ENCODE peak calls at places on chromosomes 4 and X, in ten cellular contexts. One of them, this sample, is unnamed.
A peak's percentile ranks its signal among the peaks of the same experiment; 100 is the strongest.

GRCh38 chrX:40418413-40419195 is 162.2 kb upstream of the ATP6AP2 start:
- DNase-seq in putamen: peak; percentile 9
- DNase-seq in tibial artery: no peak
- DNase-seq in GM04504: no peak
- DNase-seq in activated naive CD8-positive, alpha-beta T cell treated with anti-CD3 and anti-CD28 coated beads, Interleukin-2, amount 10 ng/mL, durations not matched to agents 7 days and 5 days: peak; percentile 43
- DNase-seq in CD8-positive, alpha-beta T cell: no peak
- DNase-seq in choroid plexus epithelial cell: no peak
- DNase-seq in K562: no peak
- DNase-seq in T-helper 2 cell: peak; percentile 11
- DNase-seq in SW480: no peak
- DNase-seq in this sample: peak; percentile 81

GRCh38 chr4:7766661-7767345 is 172.9 kb downstream of the AFAP1 start:
- DNase-seq in choroid plexus epithelial cell: no peak
- DNase-seq in SW480: no peak
- DNase-seq in T-helper 2 cell: no peak
- DNase-seq in K562: no peak
- DNase-seq in putamen: no peak
- DNase-seq in GM04504: no peak
- DNase-seq in activated naive CD8-positive, alpha-beta T cell treated with anti-CD3 and anti-CD28 coated beads, Interleukin-2, amount 10 ng/mL, durations not matched to agents 7 days and 5 days: no peak
- DNase-seq in tibial artery: no peak
- DNase-seq in CD8-positive, alpha-beta T cell: no peak
- DNase-seq in this sample: peak; percentile 56

GRCh38 chr4:98343640-98344039 is 82.5 kb downstream of the RAP1GDS1 start:
- DNase-seq in SW480: no peak
- DNase-seq in putamen: no peak
- DNase-seq in T-helper 2 cell: no peak
- DNase-seq in tibial artery: no peak
- DNase-seq in choroid plexus epithelial cell: no peak
- DNase-seq in CD8-positive, alpha-beta T cell: no peak
- DNase-seq in GM04504: no peak
- DNase-seq in K562: no peak
- DNase-seq in activated naive CD8-positive, alpha-beta T cell treated with anti-CD3 and anti-CD28 coated beads, Interleukin-2, amount 10 ng/mL, durations not matched to agents 7 days and 5 days: no peak
- DNase-seq in this sample: no peak

GRCh38 chr4:47373729-47374128 is 89.8 kb downstream of the COMMD8 start:
- DNase-seq in GM04504: no peak
- DNase-seq in CD8-positive, alpha-beta T cell: no peak
- DNase-seq in putamen: no peak
- DNase-seq in tibial artery: no peak
- DNase-seq in choroid plexus epithelial cell: no peak
- DNase-seq in SW480: no peak
- DNase-seq in activated naive CD8-positive, alpha-beta T cell treated with anti-CD3 and anti-CD28 coated beads, Interleukin-2, amount 10 ng/mL, durations not matched to agents 7 days and 5 days: no peak
- DNase-seq in K562: no peak
- DNase-seq in T-helper 2 cell: no peak
- DNase-seq in this sample: no peak

GRCh38 chr4:8459867-8460453 is 19.4 kb downstream of the TRMT44 start:
- DNase-seq in K562: peak; percentile 37
- DNase-seq in activated naive CD8-positive, alpha-beta T cell treated with anti-CD3 and anti-CD28 coated beads, Interleukin-2, amount 10 ng/mL, durations not matched to agents 7 days and 5 days: no peak
- DNase-seq in choroid plexus epithelial cell: no peak
- DNase-seq in putamen: no peak
- DNase-seq in CD8-positive, alpha-beta T cell: no peak
- DNase-seq in SW480: peak; percentile 14
- DNase-seq in tibial artery: no peak
- DNase-seq in GM04504: no peak
- DNase-seq in T-helper 2 cell: no peak
- DNase-seq in this sample: no peak

GRCh38 chr4:61666248-61666647 is 466.1 kb downstream of the ADGRL3 start:
- DNase-seq in SW480: no peak
- DNase-seq in T-helper 2 cell: no peak
- DNase-seq in activated naive CD8-positive, alpha-beta T cell treated with anti-CD3 and anti-CD28 coated beads, Interleukin-2, amount 10 ng/mL, durations not matched to agents 7 days and 5 days: no peak
- DNase-seq in K562: no peak
- DNase-seq in CD8-positive, alpha-beta T cell: no peak
- DNase-seq in putamen: no peak
- DNase-seq in GM04504: no peak
- DNase-seq in choroid plexus epithelial cell: peak; percentile 5
- DNase-seq in tibial artery: no peak
- DNase-seq in this sample: peak; percentile 63

GRCh38 chrX:7606253-7606652 is 236.7 kb upstream of the VCX start:
- DNase-seq in T-helper 2 cell: no peak
- DNase-seq in tibial artery: no peak
- DNase-seq in choroid plexus epithelial cell: no peak
- DNase-seq in putamen: no peak
- DNase-seq in GM04504: no peak
- DNase-seq in activated naive CD8-positive, alpha-beta T cell treated with anti-CD3 and anti-CD28 coated beads, Interleukin-2, amount 10 ng/mL, durations not matched to agents 7 days and 5 days: no peak
- DNase-seq in SW480: peak; percentile 69
- DNase-seq in K562: no peak
- DNase-seq in CD8-positive, alpha-beta T cell: no peak
- DNase-seq in this sample: no peak

GRCh38 chrX:1727531-1728027 is 112.7 kb downstream of the ASMT start:
- DNase-seq in CD8-positive, alpha-beta T cell: no peak
- DNase-seq in SW480: peak; percentile 73
- DNase-seq in T-helper 2 cell: no peak
- DNase-seq in tibial artery: no peak
- DNase-seq in putamen: peak; percentile 6
- DNase-seq in K562: no peak
- DNase-seq in choroid plexus epithelial cell: no peak
- DNase-seq in GM04504: no peak
- DNase-seq in activated naive CD8-positive, alpha-beta T cell treated with anti-CD3 and anti-CD28 coated beads, Interleukin-2, amount 10 ng/mL, durations not matched to agents 7 days and 5 days: no peak
- DNase-seq in this sample: peak; percentile 55

GRCh38 chr4:24070117-24070516 is 180.3 kb upstream of the PPARGC1A start:
- DNase-seq in SW480: peak; percentile 40
- DNase-seq in choroid plexus epithelial cell: peak; percentile 84
- DNase-seq in CD8-positive, alpha-beta T cell: no peak
- DNase-seq in putamen: no peak
- DNase-seq in K562: no peak
- DNase-seq in tibial artery: no peak
- DNase-seq in GM04504: peak; percentile 19
- DNase-seq in activated naive CD8-positive, alpha-beta T cell treated with anti-CD3 and anti-CD28 coated beads, Interleukin-2, amount 10 ng/mL, durations not matched to agents 7 days and 5 days: no peak
- DNase-seq in T-helper 2 cell: no peak
- DNase-seq in this sample: peak; percentile 50

GRCh38 chr4:156293657-156294297 is 340.1 kb upstream of the CTSO start:
- DNase-seq in tibial artery: no peak
- DNase-seq in GM04504: no peak
- DNase-seq in choroid plexus epithelial cell: peak; percentile 96
- DNase-seq in T-helper 2 cell: no peak
- DNase-seq in CD8-positive, alpha-beta T cell: no peak
- DNase-seq in K562: no peak
- DNase-seq in activated naive CD8-positive, alpha-beta T cell treated with anti-CD3 and anti-CD28 coated beads, Interleukin-2, amount 10 ng/mL, durations not matched to agents 7 days and 5 days: no peak
- DNase-seq in SW480: peak; percentile 7
- DNase-seq in putamen: no peak
- DNase-seq in this sample: peak; percentile 75

GRCh38 chrX:153493085-153493484 is 1.7 kb upstream of the BGN start:
- DNase-seq in activated naive CD8-positive, alpha-beta T cell treated with anti-CD3 and anti-CD28 coated beads, Interleukin-2, amount 10 ng/mL, durations not matched to agents 7 days and 5 days: no peak
- DNase-seq in choroid plexus epithelial cell: no peak
- DNase-seq in K562: no peak
- DNase-seq in SW480: no peak
- DNase-seq in T-helper 2 cell: no peak
- DNase-seq in GM04504: no peak
- DNase-seq in tibial artery: no peak
- DNase-seq in putamen: no peak
- DNase-seq in CD8-positive, alpha-beta T cell: no peak
- DNase-seq in this sample: no peak

GRCh38 chrX:10722804-10723364 is 102.5 kb upstream of the MID1 start:
- DNase-seq in activated naive CD8-positive, alpha-beta T cell treated with anti-CD3 and anti-CD28 coated beads, Interleukin-2, amount 10 ng/mL, durations not matched to agents 7 days and 5 days: no peak
- DNase-seq in CD8-positive, alpha-beta T cell: no peak
- DNase-seq in tibial artery: peak; percentile 63
- DNase-seq in putamen: peak; percentile 34
- DNase-seq in T-helper 2 cell: no peak
- DNase-seq in choroid plexus epithelial cell: peak; percentile 78
- DNase-seq in K562: peak; percentile 57
- DNase-seq in GM04504: peak; percentile 48
- DNase-seq in SW480: peak; percentile 23
- DNase-seq in this sample: peak; percentile 78

GRCh38 chrX:22486326-22486725 is 213.6 kb downstream of the CBLL2 start:
- DNase-seq in CD8-positive, alpha-beta T cell: no peak
- DNase-seq in tibial artery: no peak
- DNase-seq in choroid plexus epithelial cell: peak; percentile 1
- DNase-seq in SW480: no peak
- DNase-seq in putamen: no peak
- DNase-seq in activated naive CD8-positive, alpha-beta T cell treated with anti-CD3 and anti-CD28 coated beads, Interleukin-2, amount 10 ng/mL, durations not matched to agents 7 days and 5 days: no peak
- DNase-seq in GM04504: no peak
- DNase-seq in T-helper 2 cell: no peak
- DNase-seq in K562: no peak
- DNase-seq in this sample: peak; percentile 20

GRCh38 chr4:20554134-20554533 is 146.1 kb upstream of the PACRGL start:
- DNase-seq in CD8-positive, alpha-beta T cell: no peak
- DNase-seq in putamen: no peak
- DNase-seq in T-helper 2 cell: no peak
- DNase-seq in choroid plexus epithelial cell: no peak
- DNase-seq in tibial artery: no peak
- DNase-seq in K562: no peak
- DNase-seq in SW480: no peak
- DNase-seq in GM04504: no peak
- DNase-seq in activated naive CD8-positive, alpha-beta T cell treated with anti-CD3 and anti-CD28 coated beads, Interleukin-2, amount 10 ng/mL, durations not matched to agents 7 days and 5 days: no peak
- DNase-seq in this sample: no peak